ENCODE peak calls at places on chromosome 11, in seven cellular contexts. I, P, A, J, D, B and M are unnamed samples.

GRCh38 chr11:95706974-95707387 is 82.6 kb downstream of the FAM76B start:
- DNase-seq in J (no peak), I (no peak), P (no peak), B (no peak), A (no peak), D (no peak), M (no peak)

GRCh38 chr11:925158-925495 is 543 bp upstream of the AP2A2 start:
- DNase-seq in B (no peak), D (no peak), P (peak), J (no peak), A (no peak), I (no peak), M (no peak)

GRCh38 chr11:102047305-102047924 is at the start of gene CFAP300:
- DNase-seq in A (peak), P (peak), B (peak), I (peak), J (peak), D (no peak), M (no peak)

GRCh38 chr11:70913715-70914231 is 338.6 kb downstream of the SHANK2 start:
- DNase-seq in B (peak), A (no peak), P (no peak), I (no peak), J (no peak), D (no peak), M (no peak)

GRCh38 chr11:86244063-86244521 is 461 bp upstream of the EED start:
- DNase-seq in I (peak), A (peak), D (no peak), P (peak), B (no peak), J (peak), M (peak)

GRCh38 chr11:108466405-108466804 is 924 bp downstream of the C11orf65 start:
- DNase-seq in A (no peak), P (no peak), B (no peak), I (no peak), J (no peak), D (no peak), M (no peak)

GRCh38 chr11:90113541-90113940 is 20.9 kb upstream of the NAALAD2 start:
- DNase-seq in P (no peak), I (no peak), A (peak), J (no peak), D (no peak), B (no peak), M (no peak)

GRCh38 chr11:34910817-34911216 is 5.4 kb downstream of the APIP start:
- DNase-seq in D (no peak), P (no peak), J (no peak), A (no peak), I (no peak), B (no peak), M (no peak)

GRCh38 chr11:13313005-13313819 is 35.6 kb downstream of the BMAL1 start:
- DNase-seq in P (no peak), J (no peak), B (no peak), A (no peak), I (no peak), D (no peak), M (no peak)

GRCh38 chr11:2679011-2679676 is 20.6 kb downstream of the KCNQ1OT1 start:
- DNase-seq in I (no peak), P (no peak), D (no peak), B (no peak), J (no peak), A (no peak), M (no peak)

GRCh38 chr11:1573077-1573846 is 1.2 kb upstream of the DUSP8 start:
- DNase-seq in P (no peak), I (no peak), B (no peak), J (no peak), D (no peak), A (no peak), M (no peak)

GRCh38 chr11:102111787-102112653 is 1.8 kb downstream of the YAP1 start:
- DNase-seq in J (peak), I (no peak), P (peak), A (peak), B (no peak), D (no peak), M (no peak)

GRCh38 chr11:132177106-132177505 is 806.7 kb downstream of the NTM start:
- DNase-seq in P (no peak), A (peak), J (no peak), D (no peak), I (no peak), B (no peak), M (no peak)

GRCh38 chr11:26095340-26095739 is 236.6 kb upstream of the ANO3 start:
- DNase-seq in D (no peak), J (no peak), I (no peak), P (no peak), B (no peak), A (no peak), M (no peak)

GRCh38 chr11:106177311-106177710 is 99.8 kb downstream of the AASDHPPT start:
- DNase-seq in B (no peak), J (no peak), I (no peak), A (no peak), P (no peak), D (no peak), M (no peak)

GRCh38 chr11:12802418-12803085 is 128.3 kb downstream of the TEAD1 start:
- DNase-seq in B (peak), P (peak), A (peak), J (peak), I (no peak), D (no peak), M (no peak)

GRCh38 chr11:109421981-109422590 is at the start of gene C11orf87:
- DNase-seq in A (no peak), I (no peak), P (no peak), D (no peak), B (peak), J (peak), M (no peak)

GRCh38 chr11:45155627-45156180 is 9.3 kb downstream of the PRDM11 start:
- DNase-seq in A (no peak), I (no peak), P (no peak), D (no peak), B (no peak), J (no peak), M (no peak)